ENCODE peak calls at places on chromosomes 5 and 9, in eight cellular contexts. One of them, this sample, is unnamed.

GRCh38 chr9:119961774-119962408 is 592.7 kb upstream of the BRINP1 start:
- DNase-seq in sigmoid colon: no peak
- DNase-seq in GM23338: peak; percentile 82
- DNase-seq in Panc1: no peak
- DNase-seq in esophagus muscularis mucosa: no peak
- DNase-seq in endothelial cell of umbilical vein: peak; percentile 7
- DNase-seq in HCT116: peak; percentile 27
- DNase-seq in breast epithelium: no peak
- DNase-seq in this sample: no peak

GRCh38 chr5:168867271-168867670 is 288.1 kb upstream of the PANK3 start:
- DNase-seq in breast epithelium: no peak
- DNase-seq in Panc1: no peak
- DNase-seq in GM23338: no peak
- DNase-seq in endothelial cell of umbilical vein: no peak
- DNase-seq in esophagus muscularis mucosa: no peak
- DNase-seq in sigmoid colon: no peak
- DNase-seq in HCT116: no peak
- DNase-seq in this sample: no peak

GRCh38 chr5:112929336-112930081 is 7.5 kb upstream of the REEP5 start:
- DNase-seq in breast epithelium: no peak
- DNase-seq in esophagus muscularis mucosa: peak; percentile 26
- DNase-seq in endothelial cell of umbilical vein: no peak
- DNase-seq in HCT116: no peak
- DNase-seq in sigmoid colon: no peak
- DNase-seq in Panc1: no peak
- DNase-seq in GM23338: no peak
- DNase-seq in this sample: no peak

GRCh38 chr5:178496661-178497060 is 93.5 kb downstream of the COL23A1 start:
- DNase-seq in Panc1: no peak
- DNase-seq in breast epithelium: no peak
- DNase-seq in endothelial cell of umbilical vein: peak; percentile 64
- DNase-seq in sigmoid colon: no peak
- DNase-seq in HCT116: no peak
- DNase-seq in esophagus muscularis mucosa: no peak
- DNase-seq in GM23338: no peak
- DNase-seq in this sample: no peak

GRCh38 chr5:111404270-111404769 is 108.0 kb downstream of the STARD4 start:
- DNase-seq in esophagus muscularis mucosa: no peak
- DNase-seq in endothelial cell of umbilical vein: peak; percentile 54
- DNase-seq in HCT116: no peak
- DNase-seq in Panc1: no peak
- DNase-seq in sigmoid colon: no peak
- DNase-seq in breast epithelium: no peak
- DNase-seq in GM23338: no peak
- DNase-seq in this sample: no peak

GRCh38 chr5:133706732-133707430 is 94.5 kb upstream of the FSTL4 start:
- DNase-seq in endothelial cell of umbilical vein: no peak
- DNase-seq in breast epithelium: no peak
- DNase-seq in HCT116: no peak
- DNase-seq in sigmoid colon: peak; percentile 40
- DNase-seq in esophagus muscularis mucosa: no peak
- DNase-seq in GM23338: no peak
- DNase-seq in Panc1: no peak
- DNase-seq in this sample: no peak

GRCh38 chr5:90161399-90161798 is 248.2 kb downstream of the CETN3 start:
- DNase-seq in sigmoid colon: no peak
- DNase-seq in HCT116: peak; percentile 39
- DNase-seq in esophagus muscularis mucosa: no peak
- DNase-seq in breast epithelium: no peak
- DNase-seq in GM23338: peak; percentile 85
- DNase-seq in endothelial cell of umbilical vein: peak; percentile 76
- DNase-seq in Panc1: no peak
- DNase-seq in this sample: no peak

GRCh38 chr5:83538788-83539535 is 67.4 kb downstream of the VCAN start:
- DNase-seq in esophagus muscularis mucosa: no peak
- DNase-seq in GM23338: no peak
- DNase-seq in sigmoid colon: no peak
- DNase-seq in breast epithelium: no peak
- DNase-seq in HCT116: no peak
- DNase-seq in Panc1: no peak
- DNase-seq in endothelial cell of umbilical vein: no peak
- DNase-seq in this sample: no peak

GRCh38 chr9:72065076-72065475 is 4.7 kb upstream of the C9orf57 start:
- DNase-seq in endothelial cell of umbilical vein: no peak
- DNase-seq in sigmoid colon: no peak
- DNase-seq in HCT116: no peak
- DNase-seq in GM23338: no peak
- DNase-seq in breast epithelium: no peak
- DNase-seq in Panc1: no peak
- DNase-seq in esophagus muscularis mucosa: no peak
- DNase-seq in this sample: no peak

GRCh38 chr9:87393706-87394255 is 103.9 kb upstream of the DAPK1 start:
- DNase-seq in Panc1: no peak
- DNase-seq in sigmoid colon: no peak
- DNase-seq in GM23338: no peak
- DNase-seq in HCT116: no peak
- DNase-seq in esophagus muscularis mucosa: no peak
- DNase-seq in breast epithelium: no peak
- DNase-seq in endothelial cell of umbilical vein: no peak
- DNase-seq in this sample: no peak

GRCh38 chr9:137217276-137218211 is 4.5 kb downstream of the RNF208 start:
- DNase-seq in Panc1: no peak
- DNase-seq in breast epithelium: peak; percentile 92
- DNase-seq in GM23338: peak; percentile 89
- DNase-seq in esophagus muscularis mucosa: no peak
- DNase-seq in HCT116: peak; percentile 53
- DNase-seq in sigmoid colon: no peak
- DNase-seq in endothelial cell of umbilical vein: no peak
- DNase-seq in this sample: no peak

GRCh38 chr5:172455511-172456061 is 1.3 kb upstream of the SH3PXD2B start:
- DNase-seq in esophagus muscularis mucosa: no peak
- DNase-seq in breast epithelium: no peak
- DNase-seq in sigmoid colon: peak; percentile 74
- DNase-seq in Panc1: no peak
- DNase-seq in HCT116: no peak
- DNase-seq in GM23338: no peak
- DNase-seq in endothelial cell of umbilical vein: peak; percentile 67
- DNase-seq in this sample: no peak

GRCh38 chr5:88502179-88503064 is 233.8 kb upstream of the TMEM161B start:
- DNase-seq in HCT116: no peak
- DNase-seq in Panc1: no peak
- DNase-seq in esophagus muscularis mucosa: no peak
- DNase-seq in sigmoid colon: no peak
- DNase-seq in endothelial cell of umbilical vein: peak; percentile 18
- DNase-seq in GM23338: no peak
- DNase-seq in breast epithelium: no peak
- DNase-seq in this sample: no peak

GRCh38 chr9:6076856-6077255 is 61.4 kb upstream of the RANBP6 start:
- DNase-seq in endothelial cell of umbilical vein: no peak
- DNase-seq in GM23338: no peak
- DNase-seq in sigmoid colon: no peak
- DNase-seq in HCT116: no peak
- DNase-seq in breast epithelium: no peak
- DNase-seq in Panc1: no peak
- DNase-seq in esophagus muscularis mucosa: no peak
- DNase-seq in this sample: no peak

GRCh38 chr9:134647359-134648115 is 5.9 kb downstream of the COL5A1 start:
- DNase-seq in endothelial cell of umbilical vein: no peak
- DNase-seq in Panc1: no peak
- DNase-seq in GM23338: no peak
- DNase-seq in HCT116: no peak
- DNase-seq in sigmoid colon: no peak
- DNase-seq in esophagus muscularis mucosa: no peak
- DNase-seq in breast epithelium: no peak
- DNase-seq in this sample: no peak

GRCh38 chr5:104045987-104046386 is 483.4 kb upstream of the NUDT12 start:
- DNase-seq in breast epithelium: no peak
- DNase-seq in GM23338: no peak
- DNase-seq in esophagus muscularis mucosa: no peak
- DNase-seq in Panc1: no peak
- DNase-seq in sigmoid colon: no peak
- DNase-seq in HCT116: no peak
- DNase-seq in endothelial cell of umbilical vein: no peak
- DNase-seq in this sample: no peak

GRCh38 chr5:120604898-120605297 is 140.8 kb downstream of the PRR16 start:
- DNase-seq in breast epithelium: no peak
- DNase-seq in GM23338: no peak
- DNase-seq in sigmoid colon: no peak
- DNase-seq in HCT116: peak; percentile 31
- DNase-seq in endothelial cell of umbilical vein: no peak
- DNase-seq in esophagus muscularis mucosa: no peak
- DNase-seq in Panc1: no peak
- DNase-seq in this sample: no peak

GRCh38 chr5:78515665-78516064 is 132.9 kb downstream of the LHFPL2 start:
- DNase-seq in Panc1: no peak
- DNase-seq in HCT116: no peak
- DNase-seq in esophagus muscularis mucosa: no peak
- DNase-seq in GM23338: peak; percentile 59
- DNase-seq in endothelial cell of umbilical vein: no peak
- DNase-seq in breast epithelium: no peak
- DNase-seq in sigmoid colon: no peak
- DNase-seq in this sample: no peak

GRCh38 chr9:91033802-91034201 is 232.2 kb downstream of the SYK start:
- DNase-seq in endothelial cell of umbilical vein: no peak
- DNase-seq in Panc1: no peak
- DNase-seq in breast epithelium: no peak
- DNase-seq in sigmoid colon: no peak
- DNase-seq in esophagus muscularis mucosa: no peak
- DNase-seq in HCT116: peak; percentile 4
- DNase-seq in GM23338: peak; percentile 69
- DNase-seq in this sample: no peak

GRCh38 chr9:128689820-128690683 is 1.0 kb downstream of the SET start:
- DNase-seq in esophagus muscularis mucosa: no peak
- DNase-seq in HCT116: no peak
- DNase-seq in sigmoid colon: peak; percentile 76
- DNase-seq in GM23338: peak; percentile 76
- DNase-seq in Panc1: no peak
- DNase-seq in endothelial cell of umbilical vein: peak; percentile 15
- DNase-seq in breast epithelium: no peak
- DNase-seq in this sample: no peak
- TF ChIP-seq POLR2AphosphoS5 in esophagus muscularis mucosa: no peak
- TF ChIP-seq POLR2AphosphoS5 in HCT116: no peak
- TF ChIP-seq POLR2AphosphoS5 in sigmoid colon: no peak
- TF ChIP-seq POLR2AphosphoS5 in GM23338: peak; percentile 20
- TF ChIP-seq POLR2AphosphoS5 in Panc1: no peak
- TF ChIP-seq POLR2AphosphoS5 in endothelial cell of umbilical vein: peak; percentile 26
- TF ChIP-seq POLR2AphosphoS5 in breast epithelium: no peak
- TF ChIP-seq POLR2AphosphoS5 in this sample: no peak

DNA sequence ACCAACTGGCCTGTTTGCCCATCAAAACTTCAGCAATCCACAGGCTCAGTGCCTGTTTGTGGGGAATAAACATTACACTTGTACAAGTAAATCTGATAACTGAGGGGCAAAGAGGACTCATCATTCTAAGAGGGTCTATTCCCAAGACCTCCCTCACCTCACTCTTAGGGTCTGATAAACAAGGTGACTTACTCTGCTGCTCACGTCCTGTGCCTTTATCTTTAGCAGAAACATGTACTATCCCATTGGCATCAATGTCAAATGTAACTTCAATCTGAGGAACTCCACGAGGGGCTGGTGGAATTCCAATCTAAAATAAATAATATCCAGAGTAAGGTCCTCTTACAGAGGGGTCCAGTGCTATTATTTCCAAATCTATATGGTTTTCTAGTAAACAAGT is 14.6 kb upstream of the ETF1 start:
- DNase-seq in GM23338: no peak
- DNase-seq in endothelial cell of umbilical vein: no peak
- DNase-seq in Panc1: no peak
- DNase-seq in HCT116: no peak
- DNase-seq in sigmoid colon: no peak
- DNase-seq in esophagus muscularis mucosa: no peak
- DNase-seq in breast epithelium: no peak
- DNase-seq in this sample: no peak
- H3K36me3 ChIP-seq in GM23338: peaks cover 78% of the 10 kb centered on the region
- H3K36me3 ChIP-seq in endothelial cell of umbilical vein: peaks cover 35% of the 10 kb centered on the region
- H3K36me3 ChIP-seq in Panc1: peaks cover 72% of the 10 kb centered on the region
- H3K36me3 ChIP-seq in HCT116: peaks cover 72% of the 10 kb centered on the region
- H3K36me3 ChIP-seq in sigmoid colon: peaks cover 58% of the 10 kb centered on the region
- H3K36me3 ChIP-seq in esophagus muscularis mucosa: peaks cover 93% of the 10 kb centered on the region
- H3K36me3 ChIP-seq in breast epithelium: peaks cover 5% of the 10 kb centered on the region
- H3K36me3 ChIP-seq in this sample: peaks cover 92% of the 10 kb centered on the region

DNA sequence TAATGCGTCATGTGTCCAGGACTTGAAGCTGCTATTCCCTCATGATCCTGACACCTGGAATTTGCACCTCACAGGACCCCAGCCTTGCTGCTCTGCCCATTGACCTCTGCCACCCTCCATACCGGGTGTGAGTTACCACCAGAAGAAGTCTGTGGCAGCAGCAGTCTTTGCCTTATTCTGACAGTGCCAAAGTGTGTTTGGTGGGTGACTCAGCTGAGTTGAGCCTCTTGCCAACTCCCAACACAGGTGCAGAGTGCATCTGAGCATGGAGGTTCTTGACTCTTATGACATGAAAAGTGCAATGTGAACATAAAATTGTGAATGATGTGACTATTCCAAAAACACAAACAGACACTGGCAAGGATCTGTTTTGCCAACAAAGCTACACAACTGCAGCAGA is 1166.5 kb upstream of the CDH18 start:
- DNase-seq in esophagus muscularis mucosa: no peak
- DNase-seq in HCT116: no peak
- DNase-seq in sigmoid colon: no peak
- DNase-seq in endothelial cell of umbilical vein: peak; percentile 9
- DNase-seq in breast epithelium: no peak
- DNase-seq in Panc1: no peak
- DNase-seq in GM23338: no peak
- DNase-seq in this sample: no peak
- H3K27ac ChIP-seq in esophagus muscularis mucosa: no peak overlapping the region
- H3K27ac ChIP-seq in HCT116: no peak overlapping the region
- H3K27ac ChIP-seq in sigmoid colon: no peak overlapping the region
- H3K27ac ChIP-seq in endothelial cell of umbilical vein: no peak overlapping the region
- H3K27ac ChIP-seq in breast epithelium: no peak overlapping the region
- H3K27ac ChIP-seq in Panc1: peak overlapping the region; percentile 30
- H3K27ac ChIP-seq in GM23338: no peak overlapping the region
- H3K27ac ChIP-seq in this sample: no peak overlapping the region

GRCh38 chr9:92652461-92652860 is 17.5 kb downstream of the IPPK start:
- DNase-seq in endothelial cell of umbilical vein: no peak
- DNase-seq in esophagus muscularis mucosa: no peak
- DNase-seq in Panc1: no peak
- DNase-seq in breast epithelium: no peak
- DNase-seq in sigmoid colon: no peak
- DNase-seq in GM23338: no peak
- DNase-seq in HCT116: no peak
- DNase-seq in this sample: no peak

GRCh38 chr9:92655896-92656536 is 13.9 kb downstream of the IPPK start:
- DNase-seq in endothelial cell of umbilical vein: no peak
- DNase-seq in GM23338: no peak
- DNase-seq in breast epithelium: no peak
- DNase-seq in esophagus muscularis mucosa: no peak
- DNase-seq in HCT116: no peak
- DNase-seq in sigmoid colon: no peak
- DNase-seq in Panc1: no peak
- DNase-seq in this sample: no peak

GRCh38 chr9:92656537-92656925 is 13.4 kb downstream of the IPPK start:
- DNase-seq in GM23338: no peak
- DNase-seq in breast epithelium: peak; percentile 10
- DNase-seq in Panc1: no peak
- DNase-seq in HCT116: no peak
- DNase-seq in esophagus muscularis mucosa: no peak
- DNase-seq in endothelial cell of umbilical vein: no peak
- DNase-seq in sigmoid colon: no peak
- DNase-seq in this sample: no peak

GRCh38 chr9:92655366-92655765 is 14.6 kb downstream of the IPPK start:
- DNase-seq in endothelial cell of umbilical vein: no peak
- DNase-seq in breast epithelium: no peak
- DNase-seq in GM23338: no peak
- DNase-seq in HCT116: no peak
- DNase-seq in Panc1: no peak
- DNase-seq in esophagus muscularis mucosa: no peak
- DNase-seq in sigmoid colon: no peak
- DNase-seq in this sample: no peak

GRCh38 chr9:92654481-92655301 is 15.2 kb downstream of the IPPK start:
- DNase-seq in breast epithelium: peak; percentile 50
- DNase-seq in endothelial cell of umbilical vein: no peak
- DNase-seq in sigmoid colon: no peak
- DNase-seq in HCT116: no peak
- DNase-seq in esophagus muscularis mucosa: no peak
- DNase-seq in Panc1: no peak
- DNase-seq in GM23338: no peak
- DNase-seq in this sample: no peak
- TF ChIP-seq POLR2AphosphoS5 in breast epithelium: no peak
- TF ChIP-seq POLR2AphosphoS5 in endothelial cell of umbilical vein: no peak
- TF ChIP-seq POLR2AphosphoS5 in sigmoid colon: no peak
- TF ChIP-seq POLR2AphosphoS5 in HCT116: no peak
- TF ChIP-seq POLR2AphosphoS5 in esophagus muscularis mucosa: no peak
- TF ChIP-seq POLR2AphosphoS5 in Panc1: no peak
- TF ChIP-seq POLR2AphosphoS5 in GM23338: no peak
- TF ChIP-seq POLR2AphosphoS5 in this sample: no peak